ENCODE peak calls at places on chromosomes 11 and 22, in ten cellular contexts. K is Kasumi-1; I is activated CD4-positive, alpha-beta T cell treated with anti-CD3 and anti-CD28 coated beads for 24 hours; D is COLO829; G is D341Med; T is astrocyte of the cerebellum; M is T-helper 2 cell; W is stimulated activated CD4-positive, alpha-beta T cell treated with anti-CD3 and anti-CD28 coated beads, Interleukin-4, amount 100 ng/mL, for 48 hours; F is A549; N is frontal cortex. S is an unnamed sample.

GRCh38 chr22:50485221-50486131 is 1.2 kb upstream of the MIOX start:
- DNase-seq in I (no peak), G (no peak), M (no peak), N (no peak), K (no peak), F (no peak), T (no peak), D (no peak), W (no peak), S (no peak)

GRCh38 chr22:29700206-29700948 is 19.4 kb upstream of the CABP7 start:
- DNase-seq in M (no peak), F (no peak), D (no peak), T (no peak), I (no peak), G (no peak), W (no peak), K (no peak), N (no peak), S (no peak)

GRCh38 chr11:8767466-8768142 is 85.0 kb downstream of the RPL27A start:
- DNase-seq in M (no peak), T (no peak), N (no peak), W (no peak), G (no peak), K (no peak), F (no peak), D (no peak), I (no peak), S (no peak)

GRCh38 chr11:126992804-126993111 is 7.8 kb downstream of the KIRREL3 start:
- DNase-seq in N (no peak), K (no peak), G (no peak), M (no peak), F (no peak), T (peak), I (no peak), D (no peak), W (no peak), S (no peak)

GRCh38 chr11:13480198-13480597 is 15.6 kb downstream of the PTH start:
- DNase-seq in K (no peak), F (no peak), G (no peak), T (no peak), D (no peak), W (no peak), I (no peak), N (no peak), M (no peak), S (no peak)

GRCh38 chr11:118342503-118343161 is at the start of gene CD3D:
- DNase-seq in K (no peak), M (peak), T (no peak), W (no peak), N (no peak), I (peak), F (no peak), D (no peak), G (no peak), S (peak)

GRCh38 chr11:27395556-27396258 is 32.7 kb upstream of the CCDC34 start:
- DNase-seq in D (no peak), T (peak), W (no peak), G (no peak), F (peak), K (no peak), N (no peak), M (no peak), I (no peak), S (no peak)

GRCh38 chr11:1109918-1110705 is 35.4 kb downstream of the MUC2 start:
- DNase-seq in W (no peak), F (no peak), N (no peak), I (no peak), G (no peak), M (no peak), D (no peak), K (no peak), T (no peak), S (no peak)

GRCh38 chr11:78371221-78371899 is 46.3 kb downstream of the GAB2 start:
- DNase-seq in F (no peak), D (no peak), I (no peak), W (no peak), G (peak), M (no peak), T (no peak), K (no peak), N (no peak), S (no peak)

GRCh38 chr22:50316114-50317065 is 8.9 kb upstream of the PLXNB2 start:
- DNase-seq in T (no peak), D (no peak), W (no peak), F (no peak), N (no peak), I (no peak), G (no peak), M (no peak), K (no peak), S (no peak)

S was measured in GDM1.